ENCODE peak calls at places on chromosomes 13 and 19, in four cellular contexts. One of them, this sample, is unnamed.

GRCh38 chr13:109836629-109837607 is 50.5 kb upstream of the IRS2 start:
- DNase-seq in fibroblast of lung: no peak
- DNase-seq in mucosa of descending colon: peak
- DNase-seq in fibroblast of pulmonary artery: no peak
- DNase-seq in this sample: no peak

GRCh38 chr19:29620931-29621351 is 14.9 kb downstream of the POP4 start:
- DNase-seq in fibroblast of lung: no peak
- DNase-seq in mucosa of descending colon: peak
- DNase-seq in fibroblast of pulmonary artery: no peak
- DNase-seq in this sample: no peak

GRCh38 chr13:73702419-73703071 is 431.7 kb downstream of the KLF12 start:
- DNase-seq in fibroblast of lung: peak
- DNase-seq in mucosa of descending colon: no peak
- DNase-seq in fibroblast of pulmonary artery: no peak
- DNase-seq in this sample: no peak

GRCh38 chr19:10421240-10421948 is 1.1 kb downstream of the PDE4A start:
- DNase-seq in fibroblast of lung: no peak
- DNase-seq in mucosa of descending colon: no peak
- DNase-seq in fibroblast of pulmonary artery: no peak
- DNase-seq in this sample: no peak

GRCh38 chr13:41842029-41842428 is 118.9 kb downstream of the VWA8 start:
- DNase-seq in fibroblast of lung: peak
- DNase-seq in mucosa of descending colon: no peak
- DNase-seq in fibroblast of pulmonary artery: peak
- DNase-seq in this sample: peak

GRCh38 chr19:40716031-40716654 is 543 bp downstream of the COQ8B start:
- DNase-seq in fibroblast of lung: no peak
- DNase-seq in mucosa of descending colon: peak
- DNase-seq in fibroblast of pulmonary artery: no peak
- DNase-seq in this sample: no peak

GRCh38 chr19:28887920-28888618 is 324.9 kb downstream of the UQCRFS1 start:
- DNase-seq in fibroblast of lung: no peak
- DNase-seq in mucosa of descending colon: no peak
- DNase-seq in fibroblast of pulmonary artery: no peak
- DNase-seq in this sample: peak

GRCh38 chr13:31073859-31074718 is 87.6 kb downstream of the HSPH1 start:
- DNase-seq in fibroblast of lung: peak
- DNase-seq in mucosa of descending colon: no peak
- DNase-seq in fibroblast of pulmonary artery: peak
- DNase-seq in this sample: no peak

GRCh38 chr13:102897371-102898138 is 51.7 kb downstream of the ERCC5 start:
- DNase-seq in fibroblast of lung: no peak
- DNase-seq in mucosa of descending colon: no peak
- DNase-seq in fibroblast of pulmonary artery: no peak
- DNase-seq in this sample: peak

GRCh38 chr13:44331912-44332840 is 41.4 kb upstream of the SERP2 start:
- DNase-seq in fibroblast of lung: peak
- DNase-seq in mucosa of descending colon: no peak
- DNase-seq in fibroblast of pulmonary artery: peak
- DNase-seq in this sample: peak

GRCh38 chr19:5961969-5962945 is 15.7 kb downstream of the RANBP3 start:
- DNase-seq in fibroblast of lung: peak
- DNase-seq in mucosa of descending colon: peak
- DNase-seq in fibroblast of pulmonary artery: peak
- DNase-seq in this sample: peak

DNA sequence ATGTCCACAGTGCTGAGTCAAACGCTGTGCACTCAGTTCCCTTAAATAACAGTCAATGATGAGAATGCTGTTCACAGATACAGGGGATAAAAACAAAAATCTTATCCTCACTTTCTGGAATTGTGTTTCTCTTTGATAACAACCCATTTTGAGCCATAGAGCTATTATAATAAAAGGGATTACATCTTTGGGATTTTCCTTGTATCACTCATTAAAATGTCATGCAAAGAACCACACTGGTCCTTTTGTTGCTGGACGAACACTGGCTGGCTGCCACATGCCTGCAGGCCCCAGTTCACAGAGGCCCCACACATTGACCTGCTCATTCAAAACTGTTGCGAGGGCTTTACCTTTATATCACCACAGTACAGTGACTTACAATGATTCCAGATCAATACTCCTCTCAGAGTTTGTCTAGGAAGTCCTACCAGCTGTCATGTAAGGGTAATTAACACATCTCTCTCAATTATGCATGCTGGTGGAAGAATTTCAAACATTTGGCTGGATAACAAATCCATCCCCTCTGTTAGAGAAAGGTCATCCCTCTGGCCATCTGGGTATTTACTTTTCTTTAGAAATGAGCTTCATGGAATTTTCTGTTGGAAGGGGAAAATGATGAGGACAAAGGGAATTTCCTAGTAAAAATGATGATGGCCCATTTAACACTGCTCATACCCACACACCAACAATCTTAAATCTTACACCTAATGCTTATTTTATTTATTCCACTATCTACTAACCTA is 85.9 kb downstream of the MBNL2 start:
- DNase-seq in fibroblast of lung: peak
- DNase-seq in mucosa of descending colon: no peak
- DNase-seq in fibroblast of pulmonary artery: peak
- DNase-seq in this sample: no peak
- TF ChIP-seq CTCF in fibroblast of lung: no peak
- TF ChIP-seq CTCF in mucosa of descending colon: no peak
- TF ChIP-seq CTCF in fibroblast of pulmonary artery: no peak
- TF ChIP-seq CTCF in this sample: no peak

DNA sequence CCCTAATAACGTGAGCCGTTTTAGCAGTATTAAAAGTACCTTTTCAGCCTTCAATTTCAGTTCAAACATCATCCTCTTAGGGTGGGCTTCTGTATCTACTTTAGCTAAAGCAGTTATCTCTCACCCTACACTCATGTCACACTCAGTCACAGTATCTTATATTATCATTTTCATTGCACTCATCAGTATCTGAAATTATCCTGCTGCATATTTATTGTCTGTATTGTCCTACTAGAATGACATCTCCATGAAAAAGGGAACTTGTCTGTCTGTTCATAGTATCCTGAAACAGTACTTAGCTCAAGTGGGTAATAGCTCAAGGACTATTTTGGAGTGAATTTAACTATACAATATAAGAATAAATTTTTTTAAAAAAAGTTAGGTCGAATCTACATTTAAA is 19.9 kb upstream of the RFC3 start:
- DNase-seq in fibroblast of lung: no peak
- DNase-seq in mucosa of descending colon: no peak
- DNase-seq in fibroblast of pulmonary artery: no peak
- DNase-seq in this sample: no peak
- TF ChIP-seq CTCF in fibroblast of lung: no peak
- TF ChIP-seq CTCF in mucosa of descending colon: no peak
- TF ChIP-seq CTCF in fibroblast of pulmonary artery: no peak
- TF ChIP-seq CTCF in this sample: no peak

GRCh38 chr19:3374369-3375112 is 8.2 kb downstream of the NFIC start:
- DNase-seq in fibroblast of lung: no peak
- DNase-seq in mucosa of descending colon: no peak
- DNase-seq in fibroblast of pulmonary artery: no peak
- DNase-seq in this sample: peak
- TF ChIP-seq CTCF in fibroblast of lung: no peak
- TF ChIP-seq CTCF in mucosa of descending colon: no peak
- TF ChIP-seq CTCF in fibroblast of pulmonary artery: no peak
- TF ChIP-seq CTCF in this sample: no peak

GRCh38 chr13:33606692-33607091 is 211.3 kb upstream of the RFC3 start:
- DNase-seq in fibroblast of lung: no peak
- DNase-seq in mucosa of descending colon: no peak
- DNase-seq in fibroblast of pulmonary artery: peak
- DNase-seq in this sample: no peak

GRCh38 chr13:33615436-33615835 is 202.5 kb upstream of the RFC3 start:
- DNase-seq in fibroblast of lung: no peak
- DNase-seq in mucosa of descending colon: no peak
- DNase-seq in fibroblast of pulmonary artery: no peak
- DNase-seq in this sample: no peak

GRCh38 chr13:33611016-33611805 is 206.7 kb upstream of the RFC3 start:
- DNase-seq in fibroblast of lung: peak
- DNase-seq in mucosa of descending colon: peak
- DNase-seq in fibroblast of pulmonary artery: peak
- DNase-seq in this sample: peak

GRCh38 chr13:33612641-33613638 is 205.0 kb upstream of the RFC3 start:
- DNase-seq in fibroblast of lung: no peak
- DNase-seq in mucosa of descending colon: no peak
- DNase-seq in fibroblast of pulmonary artery: no peak
- DNase-seq in this sample: no peak

DNA sequence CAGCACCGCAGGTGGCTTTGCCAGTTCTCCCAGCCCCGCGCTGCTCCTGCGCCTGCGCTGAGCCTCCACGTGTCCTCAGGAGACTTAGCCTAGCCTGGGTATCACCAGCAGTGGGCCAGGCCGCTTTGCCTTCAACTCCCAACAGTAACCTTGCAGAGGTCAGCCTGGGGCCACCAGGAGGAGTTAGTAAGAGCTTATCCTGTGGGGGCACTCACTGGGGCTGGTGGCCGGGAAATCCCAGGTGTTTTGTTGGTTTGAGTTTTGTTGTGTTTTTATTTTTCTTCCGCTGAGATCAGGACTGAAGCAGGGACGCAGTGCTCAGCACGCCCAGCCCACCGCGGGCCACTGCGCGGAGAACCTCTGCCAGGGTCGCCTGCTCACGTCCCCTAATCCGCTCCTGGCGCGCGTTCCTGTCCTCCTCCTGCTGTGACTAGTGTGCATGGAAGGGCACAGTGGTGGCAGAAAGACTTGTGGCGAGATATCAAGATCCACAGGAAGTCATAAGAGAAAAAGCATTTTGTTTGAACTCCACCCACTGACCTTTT is 207.4 kb upstream of the RFC3 start:
- DNase-seq in fibroblast of lung: peak
- DNase-seq in mucosa of descending colon: peak
- DNase-seq in fibroblast of pulmonary artery: peak
- DNase-seq in this sample: peak
- TF ChIP-seq CTCF in fibroblast of lung: no peak
- TF ChIP-seq CTCF in mucosa of descending colon: no peak
- TF ChIP-seq CTCF in fibroblast of pulmonary artery: no peak
- TF ChIP-seq CTCF in this sample: peak

DNA sequence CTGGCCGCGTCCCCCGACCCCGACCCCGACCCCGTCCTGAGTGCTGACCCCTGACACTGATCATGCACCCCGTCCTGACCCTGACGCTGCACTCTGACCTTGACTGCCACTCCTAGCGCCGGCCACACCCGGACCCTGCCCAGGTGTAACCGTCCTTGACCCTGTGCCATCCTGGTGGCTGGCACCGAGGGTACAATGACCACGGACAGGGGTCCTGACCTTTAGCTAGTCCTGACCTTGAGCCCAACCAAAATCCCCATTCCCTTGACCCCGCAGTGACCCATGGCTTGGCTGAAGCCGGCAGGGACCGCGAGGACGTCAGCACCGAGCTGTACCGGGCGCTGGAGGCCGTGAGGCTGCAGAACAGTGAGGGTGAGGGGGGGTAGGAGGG is 25.9 kb downstream of the CLEC4M start:
- DNase-seq in fibroblast of lung: no peak
- DNase-seq in mucosa of descending colon: no peak
- DNase-seq in fibroblast of pulmonary artery: no peak
- DNase-seq in this sample: no peak
- TF ChIP-seq CTCF in fibroblast of lung: no peak
- TF ChIP-seq CTCF in mucosa of descending colon: no peak
- TF ChIP-seq CTCF in fibroblast of pulmonary artery: no peak
- TF ChIP-seq CTCF in this sample: no peak

GRCh38 chr13:28820099-28821051 is at the start of gene MTUS2:
- DNase-seq in fibroblast of lung: no peak
- DNase-seq in mucosa of descending colon: peak
- DNase-seq in fibroblast of pulmonary artery: no peak
- DNase-seq in this sample: no peak

GRCh38 chr13:28817204-28817603 is 2.9 kb upstream of the MTUS2 start:
- DNase-seq in fibroblast of lung: no peak
- DNase-seq in mucosa of descending colon: no peak
- DNase-seq in fibroblast of pulmonary artery: no peak
- DNase-seq in this sample: no peak

GRCh38 chr13:28822161-28822560 is 2.0 kb downstream of the MTUS2 start:
- DNase-seq in fibroblast of lung: no peak
- DNase-seq in mucosa of descending colon: no peak
- DNase-seq in fibroblast of pulmonary artery: no peak
- DNase-seq in this sample: no peak

GRCh38 chr13:28819748-28820098 is 416 bp upstream of the MTUS2 start:
- DNase-seq in fibroblast of lung: peak
- DNase-seq in mucosa of descending colon: peak
- DNase-seq in fibroblast of pulmonary artery: peak
- DNase-seq in this sample: peak

DNA sequence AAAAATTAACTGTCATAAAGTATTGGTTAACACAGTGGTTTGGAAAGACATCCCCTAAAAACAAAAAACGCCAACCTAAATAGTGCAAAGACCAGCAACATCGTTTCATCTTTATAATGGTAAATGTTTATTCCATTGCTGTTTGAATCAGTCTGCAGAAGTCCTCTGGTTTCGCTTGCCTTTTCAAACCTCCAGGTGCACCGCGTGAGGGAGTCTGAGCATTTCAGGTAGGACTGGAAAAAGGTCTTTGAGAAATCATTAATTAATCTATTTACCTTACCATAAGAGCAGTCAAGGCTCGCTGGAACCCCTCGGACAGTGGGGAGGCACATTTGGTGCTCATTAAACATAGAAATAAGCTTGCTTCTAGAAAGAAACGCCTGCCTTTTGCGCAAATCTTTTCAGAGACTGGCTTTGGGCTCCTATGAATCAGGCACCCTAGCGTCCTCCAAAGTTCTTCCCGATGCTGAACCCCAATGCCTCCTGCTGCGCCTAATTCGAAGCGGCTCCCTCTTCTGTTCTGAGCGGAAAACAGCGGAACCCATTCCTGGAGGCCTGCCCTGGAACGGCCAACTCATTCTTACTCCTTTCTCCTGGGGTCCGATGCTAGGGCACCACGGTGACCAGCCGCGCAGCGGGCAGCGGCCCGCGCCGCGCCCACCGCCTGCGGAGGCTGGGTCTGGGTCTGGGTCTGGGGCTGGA is 942 bp upstream of the MTUS2 start:
- DNase-seq in fibroblast of lung: peak
- DNase-seq in mucosa of descending colon: no peak
- DNase-seq in fibroblast of pulmonary artery: peak
- DNase-seq in this sample: peak
- TF ChIP-seq CTCF in fibroblast of lung: no peak
- TF ChIP-seq CTCF in mucosa of descending colon: no peak
- TF ChIP-seq CTCF in fibroblast of pulmonary artery: no peak
- TF ChIP-seq CTCF in this sample: no peak

GRCh38 chr19:45428385-45429231 is 4.9 kb upstream of the ERCC1 start:
- DNase-seq in fibroblast of lung: peak
- DNase-seq in mucosa of descending colon: no peak
- DNase-seq in fibroblast of pulmonary artery: peak
- DNase-seq in this sample: peak
- TF ChIP-seq CTCF in fibroblast of lung: peak
- TF ChIP-seq CTCF in mucosa of descending colon: no peak
- TF ChIP-seq CTCF in fibroblast of pulmonary artery: peak
- TF ChIP-seq CTCF in this sample: peak

DNA sequence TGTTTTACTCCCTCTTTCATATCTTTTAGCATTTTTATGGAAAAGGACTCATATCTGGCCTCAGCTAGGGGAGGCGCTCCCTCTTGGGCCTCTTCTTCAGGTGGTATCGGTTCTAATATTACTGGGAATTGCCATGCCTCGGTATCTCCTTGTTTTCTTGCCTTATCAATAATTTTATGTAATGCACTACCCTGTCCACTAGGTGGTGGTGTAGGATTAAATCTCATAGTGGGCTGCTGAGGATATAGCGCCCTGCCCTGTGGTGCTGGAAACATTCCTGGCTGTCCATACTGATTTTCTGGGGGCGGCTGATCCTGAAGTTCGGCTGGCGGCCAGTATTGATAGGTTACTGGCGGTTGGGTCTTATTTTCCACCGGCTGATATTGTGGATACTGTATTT is 35.8 kb downstream of the ZNF420 start:
- DNase-seq in fibroblast of lung: no peak
- DNase-seq in mucosa of descending colon: no peak
- DNase-seq in fibroblast of pulmonary artery: no peak
- DNase-seq in this sample: no peak
- TF ChIP-seq CTCF in fibroblast of lung: no peak
- TF ChIP-seq CTCF in mucosa of descending colon: no peak
- TF ChIP-seq CTCF in fibroblast of pulmonary artery: no peak
- TF ChIP-seq CTCF in this sample: no peak